ENCODE peak calls at places on chromosome 11, in four cellular contexts. One of them, this sample, is unnamed.

GRCh38 chr11:97729546-97730272 is 1291.0 kb upstream of the CNTN5 start:
- DNase-seq in brain microvascular endothelial cell: no peak
- DNase-seq in suprapubic skin: no peak
- DNase-seq in right atrium auricular region: no peak
- DNase-seq in this sample: no peak

GRCh38 chr11:76694664-76695063 is 24.1 kb upstream of the LRRC32 start:
- DNase-seq in brain microvascular endothelial cell: peak
- DNase-seq in right atrium auricular region: no peak
- DNase-seq in suprapubic skin: no peak
- DNase-seq in this sample: no peak

GRCh38 chr11:47302853-47303252 is 32.9 kb downstream of the MADD start:
- DNase-seq in brain microvascular endothelial cell: no peak
- DNase-seq in suprapubic skin: no peak
- DNase-seq in right atrium auricular region: no peak
- DNase-seq in this sample: no peak

GRCh38 chr11:22130462-22131053 is 62.3 kb upstream of the ANO5 start:
- DNase-seq in suprapubic skin: no peak
- DNase-seq in right atrium auricular region: no peak
- DNase-seq in brain microvascular endothelial cell: no peak
- DNase-seq in this sample: peak

GRCh38 chr11:118574636-118575035 is 2.4 kb downstream of the ARCN1 start:
- DNase-seq in brain microvascular endothelial cell: no peak
- DNase-seq in suprapubic skin: no peak
- DNase-seq in right atrium auricular region: no peak
- DNase-seq in this sample: no peak

GRCh38 chr11:118907051-118907748 is 18.5 kb downstream of the BCL9L start:
- DNase-seq in right atrium auricular region: peak
- DNase-seq in brain microvascular endothelial cell: no peak
- DNase-seq in suprapubic skin: peak
- DNase-seq in this sample: peak

GRCh38 chr11:74685338-74685737 is 45.9 kb downstream of the CHRDL2 start:
- DNase-seq in suprapubic skin: no peak
- DNase-seq in brain microvascular endothelial cell: no peak
- DNase-seq in right atrium auricular region: no peak
- DNase-seq in this sample: no peak

GRCh38 chr11:70176940-70177689 is 26.0 kb upstream of the FADD start:
- DNase-seq in suprapubic skin: no peak
- DNase-seq in right atrium auricular region: no peak
- DNase-seq in brain microvascular endothelial cell: no peak
- DNase-seq in this sample: peak

GRCh38 chr11:73812234-73812633 is 24.6 kb downstream of the MRPL48 start:
- DNase-seq in brain microvascular endothelial cell: no peak
- DNase-seq in suprapubic skin: no peak
- DNase-seq in right atrium auricular region: no peak
- DNase-seq in this sample: no peak

GRCh38 chr11:86103808-86104207 is 34.9 kb upstream of the PICALM start:
- DNase-seq in brain microvascular endothelial cell: no peak
- DNase-seq in suprapubic skin: no peak
- DNase-seq in right atrium auricular region: no peak
- DNase-seq in this sample: peak

GRCh38 chr11:112100457-112100856 is 13.8 kb downstream of the SDHD start:
- DNase-seq in suprapubic skin: no peak
- DNase-seq in brain microvascular endothelial cell: peak
- DNase-seq in right atrium auricular region: no peak
- DNase-seq in this sample: no peak

GRCh38 chr11:9680028-9680427 is 16.2 kb downstream of the SWAP70 start:
- DNase-seq in right atrium auricular region: no peak
- DNase-seq in brain microvascular endothelial cell: peak
- DNase-seq in suprapubic skin: no peak
- DNase-seq in this sample: no peak

GRCh38 chr11:36426226-36426848 is 83.7 kb downstream of the TRAF6 start:
- DNase-seq in brain microvascular endothelial cell: no peak
- DNase-seq in suprapubic skin: no peak
- DNase-seq in right atrium auricular region: no peak
- DNase-seq in this sample: no peak

GRCh38 chr11:48116843-48117242 is 99.8 kb upstream of the OR4B1 start:
- DNase-seq in brain microvascular endothelial cell: no peak
- DNase-seq in right atrium auricular region: no peak
- DNase-seq in suprapubic skin: no peak
- DNase-seq in this sample: peak

GRCh38 chr11:123742334-123742733 is 874 bp upstream of the ZNF202 start:
- DNase-seq in right atrium auricular region: no peak
- DNase-seq in brain microvascular endothelial cell: no peak
- DNase-seq in suprapubic skin: no peak
- DNase-seq in this sample: no peak

GRCh38 chr11:63951779-63952536 is 13.2 kb downstream of the NAA40 start:
- DNase-seq in brain microvascular endothelial cell: peak
- DNase-seq in suprapubic skin: no peak
- DNase-seq in right atrium auricular region: no peak
- DNase-seq in this sample: no peak

GRCh38 chr11:83773950-83774880 is 488.0 kb upstream of the CCDC90B start:
- DNase-seq in brain microvascular endothelial cell: peak
- DNase-seq in right atrium auricular region: no peak
- DNase-seq in suprapubic skin: no peak
- DNase-seq in this sample: peak

GRCh38 chr11:108233277-108233945 is 10.5 kb downstream of the ATM start:
- DNase-seq in right atrium auricular region: no peak
- DNase-seq in suprapubic skin: no peak
- DNase-seq in brain microvascular endothelial cell: no peak
- DNase-seq in this sample: no peak

GRCh38 chr11:62439785-62440602 is 21.2 kb downstream of the SCGB1A1 start:
- DNase-seq in right atrium auricular region: peak
- DNase-seq in brain microvascular endothelial cell: no peak
- DNase-seq in suprapubic skin: peak
- DNase-seq in this sample: no peak

GRCh38 chr11:112797653-112798293 is 163.4 kb upstream of the NCAM1 start:
- DNase-seq in right atrium auricular region: no peak
- DNase-seq in brain microvascular endothelial cell: peak
- DNase-seq in suprapubic skin: no peak
- DNase-seq in this sample: peak

GRCh38 chr11:131253885-131254204 is 116.6 kb upstream of the NTM start:
- DNase-seq in suprapubic skin: no peak
- DNase-seq in right atrium auricular region: no peak
- DNase-seq in brain microvascular endothelial cell: no peak
- DNase-seq in this sample: no peak

GRCh38 chr11:126318642-126319373 is 14.9 kb downstream of the DCPS start:
- DNase-seq in right atrium auricular region: peak
- DNase-seq in suprapubic skin: no peak
- DNase-seq in brain microvascular endothelial cell: peak
- DNase-seq in this sample: no peak

GRCh38 chr11:126115253-126115540 is 52.5 kb upstream of the CDON start:
- DNase-seq in brain microvascular endothelial cell: no peak
- DNase-seq in suprapubic skin: no peak
- DNase-seq in right atrium auricular region: no peak
- DNase-seq in this sample: peak

GRCh38 chr11:113377606-113378005 is 10.0 kb upstream of the ANKK1 start:
- DNase-seq in right atrium auricular region: no peak
- DNase-seq in suprapubic skin: no peak
- DNase-seq in brain microvascular endothelial cell: no peak
- DNase-seq in this sample: no peak

GRCh38 chr11:115488945-115489344 is 15.3 kb downstream of the CADM1 start:
- DNase-seq in brain microvascular endothelial cell: peak
- DNase-seq in right atrium auricular region: no peak
- DNase-seq in suprapubic skin: no peak
- DNase-seq in this sample: no peak

GRCh38 chr11:1732421-1733008 is 17.9 kb downstream of the IFITM10 start:
- DNase-seq in suprapubic skin: no peak
- DNase-seq in right atrium auricular region: no peak
- DNase-seq in brain microvascular endothelial cell: no peak
- DNase-seq in this sample: no peak

GRCh38 chr11:77695417-77695816 is 57.8 kb upstream of the CLNS1A start:
- DNase-seq in right atrium auricular region: no peak
- DNase-seq in brain microvascular endothelial cell: no peak
- DNase-seq in suprapubic skin: no peak
- DNase-seq in this sample: no peak

GRCh38 chr11:35031869-35032268 is 107.1 kb upstream of the CD44 start:
- DNase-seq in brain microvascular endothelial cell: peak
- DNase-seq in right atrium auricular region: no peak
- DNase-seq in suprapubic skin: no peak
- DNase-seq in this sample: no peak

GRCh38 chr11:132312161-132312560 is 941.7 kb downstream of the NTM start:
- DNase-seq in right atrium auricular region: no peak
- DNase-seq in suprapubic skin: no peak
- DNase-seq in brain microvascular endothelial cell: peak
- DNase-seq in this sample: peak

GRCh38 chr11:102177974-102178631 is 67.9 kb downstream of the YAP1 start:
- DNase-seq in suprapubic skin: no peak
- DNase-seq in right atrium auricular region: no peak
- DNase-seq in brain microvascular endothelial cell: peak
- DNase-seq in this sample: peak

GRCh38 chr11:123484448-123484847 is 54.4 kb downstream of the GRAMD1B start:
- DNase-seq in suprapubic skin: no peak
- DNase-seq in brain microvascular endothelial cell: no peak
- DNase-seq in right atrium auricular region: no peak
- DNase-seq in this sample: no peak

GRCh38 chr11:58471892-58472291 is 29.9 kb upstream of the OR5B12 start:
- DNase-seq in brain microvascular endothelial cell: no peak
- DNase-seq in right atrium auricular region: no peak
- DNase-seq in suprapubic skin: no peak
- DNase-seq in this sample: no peak

GRCh38 chr11:42768576-42768975 is 543.2 kb upstream of the API5 start:
- DNase-seq in brain microvascular endothelial cell: no peak
- DNase-seq in suprapubic skin: no peak
- DNase-seq in right atrium auricular region: no peak
- DNase-seq in this sample: no peak

GRCh38 chr11:24683578-24683977 is 186.7 kb downstream of the LUZP2 start:
- DNase-seq in brain microvascular endothelial cell: no peak
- DNase-seq in right atrium auricular region: no peak
- DNase-seq in suprapubic skin: no peak
- DNase-seq in this sample: no peak

GRCh38 chr11:134533511-134533910 is 121.5 kb upstream of the B3GAT1 start:
- DNase-seq in brain microvascular endothelial cell: no peak
- DNase-seq in suprapubic skin: peak
- DNase-seq in right atrium auricular region: no peak
- DNase-seq in this sample: no peak

DNA sequence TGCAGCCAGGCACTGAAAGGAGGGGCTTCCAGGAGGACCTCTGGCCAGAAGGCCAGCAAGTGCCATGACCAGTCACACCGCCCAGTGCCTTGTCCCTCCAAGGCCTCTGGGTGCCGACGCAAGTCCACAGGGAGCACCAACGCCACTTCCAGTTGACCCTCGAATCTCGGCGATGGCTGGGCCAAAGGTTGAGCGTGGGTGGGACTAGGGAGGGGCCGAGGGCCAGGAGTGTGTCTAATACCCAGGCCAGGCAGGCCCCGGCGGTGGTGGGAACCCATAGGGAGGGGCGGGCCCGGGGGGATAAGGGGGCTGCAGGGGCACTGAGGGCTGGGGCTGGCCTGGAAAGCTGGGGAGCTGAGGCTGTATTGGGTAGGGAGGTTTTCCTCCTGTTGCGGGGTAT is 29.3 kb downstream of the CD5 start:
- DNase-seq in suprapubic skin: no peak
- DNase-seq in brain microvascular endothelial cell: no peak
- DNase-seq in right atrium auricular region: no peak
- DNase-seq in this sample: no peak
- H3K27ac ChIP-seq in suprapubic skin: no peak
- H3K27ac ChIP-seq in brain microvascular endothelial cell: no peak
- H3K27ac ChIP-seq in right atrium auricular region: no peak
- H3K27ac ChIP-seq in this sample: no peak

GRCh38 chr11:121444508-121444907 is 7.6 kb upstream of the SORL1 start:
- DNase-seq in brain microvascular endothelial cell: no peak
- DNase-seq in right atrium auricular region: no peak
- DNase-seq in suprapubic skin: no peak
- DNase-seq in this sample: no peak

GRCh38 chr11:121448431-121448941 is 3.6 kb upstream of the SORL1 start:
- DNase-seq in brain microvascular endothelial cell: no peak
- DNase-seq in right atrium auricular region: no peak
- DNase-seq in suprapubic skin: no peak
- DNase-seq in this sample: no peak

GRCh38 chr11:121449123-121449522 is 3.0 kb upstream of the SORL1 start:
- DNase-seq in suprapubic skin: no peak
- DNase-seq in brain microvascular endothelial cell: no peak
- DNase-seq in right atrium auricular region: no peak
- DNase-seq in this sample: no peak

GRCh38 chr11:121445071-121445768 is 6.9 kb upstream of the SORL1 start:
- DNase-seq in right atrium auricular region: no peak
- DNase-seq in suprapubic skin: no peak
- DNase-seq in brain microvascular endothelial cell: no peak
- DNase-seq in this sample: no peak

GRCh38 chr11:121446752-121447156 is 5.4 kb upstream of the SORL1 start:
- DNase-seq in brain microvascular endothelial cell: no peak
- DNase-seq in right atrium auricular region: no peak
- DNase-seq in suprapubic skin: no peak
- DNase-seq in this sample: peak
- TF ChIP-seq CTCF in brain microvascular endothelial cell: peak
- TF ChIP-seq CTCF in right atrium auricular region: no peak
- TF ChIP-seq CTCF in suprapubic skin: no peak
- TF ChIP-seq CTCF in this sample: peak

GRCh38 chr11:60844870-60845221 is 2.9 kb downstream of the CCDC86 start:
- DNase-seq in suprapubic skin: no peak
- DNase-seq in brain microvascular endothelial cell: no peak
- DNase-seq in right atrium auricular region: no peak
- DNase-seq in this sample: no peak
- H3K27ac ChIP-seq in suprapubic skin: no peak
- H3K27ac ChIP-seq in brain microvascular endothelial cell: no peak
- H3K27ac ChIP-seq in right atrium auricular region: no peak
- H3K27ac ChIP-seq in this sample: no peak

GRCh38 chr11:19803506-19803998 is 90.9 kb downstream of the NAV2 start:
- DNase-seq in brain microvascular endothelial cell: no peak
- DNase-seq in right atrium auricular region: no peak
- DNase-seq in suprapubic skin: no peak
- DNase-seq in this sample: no peak

GRCh38 chr11:19802773-19803293 is 90.2 kb downstream of the NAV2 start:
- DNase-seq in brain microvascular endothelial cell: no peak
- DNase-seq in suprapubic skin: no peak
- DNase-seq in right atrium auricular region: no peak
- DNase-seq in this sample: no peak

GRCh38 chr11:19800714-19801519 is 88.3 kb downstream of the NAV2 start:
- DNase-seq in right atrium auricular region: no peak
- DNase-seq in brain microvascular endothelial cell: no peak
- DNase-seq in suprapubic skin: no peak
- DNase-seq in this sample: no peak

GRCh38 chr11:19795082-19795481 is 82.4 kb downstream of the NAV2 start:
- DNase-seq in suprapubic skin: no peak
- DNase-seq in brain microvascular endothelial cell: no peak
- DNase-seq in right atrium auricular region: no peak
- DNase-seq in this sample: no peak

GRCh38 chr11:19800162-19800561 is 87.5 kb downstream of the NAV2 start:
- DNase-seq in brain microvascular endothelial cell: no peak
- DNase-seq in suprapubic skin: no peak
- DNase-seq in right atrium auricular region: no peak
- DNase-seq in this sample: no peak
- TF ChIP-seq CTCF in brain microvascular endothelial cell: peak
- TF ChIP-seq CTCF in suprapubic skin: no peak
- TF ChIP-seq CTCF in right atrium auricular region: no peak
- TF ChIP-seq CTCF in this sample: peak

This sample was measured in A673.